ENCODE peak calls at places on chromosomes 6 and 20, in five cellular contexts. One of them, this sample, is unnamed.

GRCh38 chr6:95593025-95593424 is 15.7 kb downstream of the MANEA start:
- DNase-seq in GM23248: no peak
- DNase-seq in GM23338: no peak
- DNase-seq in HCT116: no peak
- DNase-seq in fibroblast of lung: no peak
- DNase-seq in this sample: no peak

GRCh38 chr20:25275813-25276532 is 28.1 kb downstream of the PYGB start:
- DNase-seq in GM23338: no peak
- DNase-seq in GM23248: no peak
- DNase-seq in fibroblast of lung: no peak
- DNase-seq in HCT116: no peak
- DNase-seq in this sample: no peak

GRCh38 chr6:100230976-100231316 is 233.8 kb downstream of the SIM1 start:
- DNase-seq in GM23248: peak
- DNase-seq in fibroblast of lung: peak
- DNase-seq in HCT116: no peak
- DNase-seq in GM23338: no peak
- DNase-seq in this sample: no peak

GRCh38 chr6:139855741-139856206 is 481.3 kb upstream of the CITED2 start:
- DNase-seq in HCT116: no peak
- DNase-seq in GM23338: no peak
- DNase-seq in fibroblast of lung: peak
- DNase-seq in GM23248: peak
- DNase-seq in this sample: no peak

GRCh38 chr6:79188101-79188500 is 46.4 kb downstream of the HMGN3 start:
- DNase-seq in GM23248: no peak
- DNase-seq in GM23338: no peak
- DNase-seq in fibroblast of lung: no peak
- DNase-seq in HCT116: no peak
- DNase-seq in this sample: no peak

GRCh38 chr20:7500362-7500761 is 439.9 kb downstream of the HAO1 start:
- DNase-seq in GM23338: no peak
- DNase-seq in HCT116: no peak
- DNase-seq in fibroblast of lung: no peak
- DNase-seq in GM23248: no peak
- DNase-seq in this sample: no peak

GRCh38 chr6:81241717-81242116 is 510.8 kb downstream of the TENT5A start:
- DNase-seq in HCT116: peak
- DNase-seq in GM23248: peak
- DNase-seq in fibroblast of lung: peak
- DNase-seq in GM23338: peak
- DNase-seq in this sample: peak

GRCh38 chr6:130009148-130009547 is 9.2 kb upstream of the L3MBTL3 start:
- DNase-seq in GM23338: no peak
- DNase-seq in HCT116: no peak
- DNase-seq in fibroblast of lung: no peak
- DNase-seq in GM23248: no peak
- DNase-seq in this sample: peak

GRCh38 chr6:125066964-125067363 is 86.6 kb upstream of the TPD52L1 start:
- DNase-seq in GM23338: no peak
- DNase-seq in HCT116: peak
- DNase-seq in GM23248: no peak
- DNase-seq in fibroblast of lung: peak
- DNase-seq in this sample: no peak

GRCh38 chr20:36574278-36575065 is 1.1 kb downstream of the TGIF2 start:
- DNase-seq in GM23338: peak
- DNase-seq in GM23248: peak
- DNase-seq in HCT116: no peak
- DNase-seq in fibroblast of lung: peak
- DNase-seq in this sample: peak

DNA sequence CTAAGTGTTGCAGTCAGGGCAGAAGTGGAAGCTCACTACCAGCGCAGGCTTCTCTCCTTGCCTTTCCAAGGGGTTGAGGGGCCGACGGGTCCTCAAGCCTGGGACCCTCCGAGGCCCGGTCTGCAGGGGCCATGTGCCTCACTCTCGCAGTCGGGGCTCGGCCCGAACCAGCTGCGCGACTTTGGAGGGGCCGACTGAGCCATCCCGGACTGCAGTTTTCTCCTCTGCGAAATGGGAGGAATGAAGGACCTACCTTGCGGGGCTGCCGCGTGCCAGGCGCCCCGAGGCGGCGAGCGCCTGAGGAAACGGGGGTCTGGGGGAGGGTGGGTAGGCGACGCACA is 5.6 kb downstream of the LZTS3 start:
- DNase-seq in fibroblast of lung: no peak
- DNase-seq in GM23338: peak
- DNase-seq in GM23248: no peak
- DNase-seq in HCT116: no peak
- DNase-seq in this sample: no peak
- TF ChIP-seq EZH2 in fibroblast of lung: no peak
- TF ChIP-seq EZH2 in GM23338: no peak
- TF ChIP-seq EZH2 in GM23248: no peak
- TF ChIP-seq EZH2 in HCT116: no peak
- TF ChIP-seq EZH2 in this sample: no peak

GRCh38 chr6:44342052-44342451 is 398 bp upstream of the SPATS1 start:
- DNase-seq in HCT116: no peak
- DNase-seq in GM23338: no peak
- DNase-seq in GM23248: peak
- DNase-seq in fibroblast of lung: no peak
- DNase-seq in this sample: no peak
- TF ChIP-seq EZH2 in HCT116: no peak
- TF ChIP-seq EZH2 in GM23338: no peak
- TF ChIP-seq EZH2 in GM23248: peak
- TF ChIP-seq EZH2 in fibroblast of lung: no peak
- TF ChIP-seq EZH2 in this sample: no peak

DNA sequence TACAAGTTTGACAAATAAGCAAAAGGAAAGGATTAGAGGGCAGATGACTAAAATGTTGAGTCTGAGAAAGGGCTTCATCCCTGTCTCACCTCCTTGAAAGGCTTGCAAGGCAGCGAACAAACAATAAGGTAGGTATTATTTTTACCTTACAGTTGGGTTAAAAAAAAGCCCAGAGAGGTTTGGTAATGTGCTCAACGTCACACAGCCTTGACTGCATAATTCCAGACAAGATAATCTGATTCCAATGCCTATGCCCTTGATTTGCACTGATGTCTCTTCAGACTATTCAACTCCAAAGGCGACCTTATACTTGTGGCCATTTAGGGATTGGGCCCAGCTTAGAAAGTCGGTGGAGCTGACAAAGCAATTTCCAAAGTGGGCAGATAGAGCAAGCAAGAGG is 1.7 kb downstream of the ARG1 start:
- DNase-seq in fibroblast of lung: no peak
- DNase-seq in GM23248: no peak
- DNase-seq in GM23338: no peak
- DNase-seq in HCT116: no peak
- DNase-seq in this sample: no peak
- TF ChIP-seq EZH2 in fibroblast of lung: no peak
- TF ChIP-seq EZH2 in GM23248: no peak
- TF ChIP-seq EZH2 in GM23338: no peak
- TF ChIP-seq EZH2 in HCT116: no peak
- TF ChIP-seq EZH2 in this sample: no peak

GRCh38 chr6:101398716-101399626 is 5.5 kb downstream of the GRIK2 start:
- DNase-seq in GM23338: peak
- DNase-seq in fibroblast of lung: peak
- DNase-seq in GM23248: no peak
- DNase-seq in HCT116: no peak
- DNase-seq in this sample: no peak
- TF ChIP-seq EZH2 in GM23338: peak
- TF ChIP-seq EZH2 in fibroblast of lung: no peak
- TF ChIP-seq EZH2 in GM23248: no peak
- TF ChIP-seq EZH2 in HCT116: no peak
- TF ChIP-seq EZH2 in this sample: no peak

DNA sequence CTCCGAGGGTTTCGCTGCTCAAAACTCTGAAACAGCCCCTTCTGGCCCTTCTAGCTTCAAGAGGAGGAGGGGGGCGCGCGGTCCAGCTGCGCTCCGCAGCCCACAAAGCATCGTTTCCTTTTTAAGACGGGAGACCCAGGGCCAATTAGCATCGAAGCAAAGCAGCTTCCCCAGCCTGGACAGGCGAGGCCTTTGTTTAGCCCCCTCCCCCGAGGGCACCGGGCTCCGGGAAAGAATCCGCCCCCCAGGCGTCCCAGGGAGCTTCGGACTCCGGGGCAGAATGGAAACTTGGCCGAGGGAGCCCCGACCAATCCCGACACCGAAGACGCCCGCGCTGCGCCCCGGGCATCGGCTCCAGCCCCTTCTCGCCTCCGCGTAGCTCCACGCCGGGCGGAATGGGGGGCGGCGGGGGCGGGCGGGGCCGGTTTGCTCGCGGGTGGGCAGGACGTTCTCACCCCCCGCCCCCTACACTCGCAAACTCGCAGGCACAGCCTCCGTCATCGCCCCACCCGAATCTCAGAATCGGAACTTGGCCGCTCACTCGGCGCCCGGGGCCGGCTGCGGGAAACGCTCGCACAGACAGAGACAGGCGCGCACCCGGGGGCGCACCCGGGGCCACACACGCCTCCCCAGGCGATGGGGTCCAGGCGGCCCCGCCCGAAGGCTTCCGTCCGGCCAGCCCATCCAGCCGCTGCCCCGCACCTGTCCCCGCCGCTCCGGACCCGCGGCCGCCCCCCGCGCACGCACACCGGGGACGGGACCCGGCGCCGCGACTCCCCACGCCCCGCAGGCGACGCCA is 626 bp downstream of the NKAIN4 start:
- DNase-seq in GM23248: peak
- DNase-seq in fibroblast of lung: no peak
- DNase-seq in GM23338: peak
- DNase-seq in HCT116: no peak
- DNase-seq in this sample: no peak
- TF ChIP-seq EZH2 in GM23248: peak
- TF ChIP-seq EZH2 in fibroblast of lung: peak
- TF ChIP-seq EZH2 in GM23338: peak
- TF ChIP-seq EZH2 in HCT116: no peak
- TF ChIP-seq EZH2 in this sample: peak